ENCODE peak calls at places on chromosomes 11 and 22, in nine cellular contexts. I is IMR-90, Y is stomach, Z is AG04450, O is MM.1S, T is gastrocnemius medialis, J is Panc1, V is fibroblast of lung, D is ovary. H is an unnamed sample.
A peak's percentile ranks its signal among the peaks of the same experiment; 100 is the strongest.

GRCh38 chr11:116427903-116428637 is 344.7 kb downstream of the BUD13 start:
- DNase-seq in I (no peak), Y (no peak), Z (no peak), O (no peak), T (no peak), J (no peak), V (no peak), D (peak; percentile 27), H (no peak)

GRCh38 chr11:57513911-57514537 is 1.5 kb downstream of the SLC43A1 start:
- DNase-seq in I (peak; percentile 33), Y (peak; percentile 69), Z (no peak), O (no peak), T (peak; percentile 23), J (no peak), V (peak; percentile 28), D (peak; percentile 59), H (peak; percentile 33)

GRCh38 chr11:111913997-111914396 is 1.5 kb downstream of the HSPB2 start:
- DNase-seq in I (peak; percentile 76), Y (no peak), Z (no peak), O (no peak), T (peak; percentile 49), J (no peak), V (peak; percentile 72), D (peak; percentile 74), H (no peak)

GRCh38 chr22:48669226-48669625 is 1158.4 kb downstream of the BRD1 start:
- DNase-seq in I (no peak), Y (no peak), Z (no peak), O (no peak), T (no peak), J (no peak), V (no peak), D (no peak), H (no peak)

GRCh38 chr22:35846804-35847203 is 129.1 kb downstream of the APOL5 start:
- DNase-seq in I (no peak), Y (no peak), Z (no peak), O (no peak), T (no peak), J (no peak), V (no peak), D (no peak), H (no peak)

GRCh38 chr22:49574861-49575702 is 252.6 kb downstream of the BRD1 start:
- DNase-seq in I (no peak), Y (peak; percentile 8), Z (no peak), O (no peak), T (no peak), J (no peak), V (no peak), D (no peak), H (no peak)

GRCh38 chr22:20721409-20722218 is 52.3 kb upstream of the SERPIND1 start:
- DNase-seq in I (no peak), Y (no peak), Z (no peak), O (no peak), T (no peak), J (no peak), V (no peak), D (no peak), H (no peak)

GRCh38 chr22:42385691-42386090 is 46.5 kb downstream of the NFAM1 start:
- DNase-seq in I (no peak), Y (no peak), Z (no peak), O (no peak), T (no peak), J (no peak), V (no peak), D (no peak), H (no peak)

GRCh38 chr11:132072044-132072879 is 701.8 kb downstream of the NTM start:
- DNase-seq in I (peak; percentile 99), Y (no peak), Z (peak; percentile 89), O (no peak), T (no peak), J (no peak), V (peak; percentile 80), D (no peak), H (no peak)

GRCh38 chr11:46119053-46119351 is 2.3 kb downstream of the PHF21A start:
- DNase-seq in I (no peak), Y (no peak), Z (no peak), O (no peak), T (no peak), J (no peak), V (no peak), D (no peak), H (no peak)

GRCh38 chr11:46119352-46120216 is 1.7 kb downstream of the PHF21A start:
- DNase-seq in I (peak; percentile 74), Y (peak; percentile 39), Z (no peak), O (peak; percentile 79), T (peak; percentile 36), J (no peak), V (peak; percentile 82), D (peak; percentile 70), H (peak; percentile 61)

GRCh38 chr11:46120711-46121327 is 435 bp downstream of the PHF21A start:
- DNase-seq in I (peak; percentile 78), Y (peak; percentile 43), Z (peak; percentile 53), O (peak; percentile 17), T (peak; percentile 59), J (no peak), V (no peak), D (peak; percentile 55), H (no peak)

GRCh38 chr11:46121328-46121723 is at the start of gene PHF21A:
- DNase-seq in I (peak; percentile 93), Y (peak; percentile 93), Z (peak; percentile 86), O (peak; percentile 84), T (peak; percentile 90), J (no peak), V (peak; percentile 96), D (peak; percentile 91), H (peak; percentile 88)

GRCh38 chr11:46120361-46120710 is 918 bp downstream of the PHF21A start:
- DNase-seq in I (no peak), Y (no peak), Z (no peak), O (no peak), T (no peak), J (no peak), V (no peak), D (peak; percentile 67), H (no peak)
- H3K27ac ChIP-seq in I (peak overlapping the region; percentile 86), Y (peak overlapping the region; percentile 99), Z (no peak overlapping the region), O (peak overlapping the region; percentile 69), T (peak overlapping the region; percentile 97), J (no peak overlapping the region), V (no peak overlapping the region), D (peak overlapping the region; percentile 93), H (peak overlapping the region; percentile 80)

DNA sequence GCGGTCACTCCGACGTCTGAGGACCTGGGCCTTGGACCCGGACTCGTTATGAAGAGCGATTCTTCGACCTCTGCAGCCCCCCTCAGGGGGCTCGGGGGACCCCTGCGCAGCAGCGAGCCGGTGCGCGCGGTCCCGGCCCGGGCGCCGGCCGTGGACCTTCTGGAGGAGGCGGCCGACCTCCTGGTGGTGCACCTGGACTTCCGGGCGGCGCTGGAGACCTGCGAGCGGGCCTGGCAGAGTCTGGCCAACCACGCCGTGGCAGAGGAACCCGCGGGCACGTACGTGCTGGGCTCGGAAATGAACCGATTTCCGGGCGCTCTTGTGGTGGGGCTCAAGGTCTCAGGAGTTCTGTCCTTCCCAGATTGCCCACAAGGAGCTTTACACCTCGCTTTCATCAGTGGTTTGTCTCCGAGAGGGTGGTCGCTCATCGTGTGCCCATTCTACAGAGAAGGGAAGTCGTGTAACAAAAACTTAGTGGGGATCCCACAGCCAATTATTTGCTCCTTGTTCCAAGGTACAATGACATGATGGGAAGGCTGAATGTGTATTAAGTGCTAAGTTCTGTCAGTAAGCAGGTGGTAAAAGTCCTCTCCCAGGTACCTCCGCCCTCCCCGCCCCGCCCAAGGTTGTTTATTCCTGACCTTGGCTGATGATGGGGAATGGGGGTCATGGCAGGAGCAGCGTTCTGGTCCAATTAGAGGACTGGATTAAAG is 695 bp downstream of the PEX26 start:
- DNase-seq in I (peak; percentile 19), Y (peak; percentile 60), Z (no peak), O (peak; percentile 70), T (peak; percentile 67), J (no peak), V (peak; percentile 15), D (peak; percentile 40), H (peak; percentile 8)
- H3K27me3 ChIP-seq in I (no peaks in the 10 kb centered on the region), Y (no peaks in the 10 kb centered on the region), Z (no peaks in the 10 kb centered on the region), O (no peaks in the 10 kb centered on the region), T (no peaks in the 10 kb centered on the region), J (no peaks in the 10 kb centered on the region), V (no peaks in the 10 kb centered on the region), D (no peaks in the 10 kb centered on the region), H (no peaks in the 10 kb centered on the region)

DNA sequence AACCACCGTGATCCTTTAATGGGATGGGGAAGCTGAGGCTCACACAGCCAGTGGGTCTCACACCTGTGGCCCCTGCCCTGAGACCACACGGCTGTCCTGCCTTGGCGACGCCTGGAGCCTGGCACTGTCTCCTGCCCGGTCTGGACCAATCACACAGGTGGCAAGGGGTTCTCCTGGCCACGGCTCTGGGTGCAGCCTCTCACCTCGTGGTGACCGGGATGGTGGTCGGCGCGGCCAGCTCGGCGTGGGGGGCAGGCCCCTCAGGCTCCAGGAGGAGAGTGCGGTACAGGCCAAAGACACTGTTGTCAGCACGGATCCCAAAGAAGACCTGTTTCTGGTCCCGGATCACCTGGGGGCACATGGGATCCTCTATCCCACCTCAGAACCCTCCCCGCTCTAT is 8.7 kb downstream of the ANO9 start:
- DNase-seq in I (no peak), Y (no peak), Z (no peak), O (no peak), T (no peak), J (no peak), V (no peak), D (no peak), H (no peak)
- H3K27ac ChIP-seq in I (no peak overlapping the region), Y (no peak overlapping the region), Z (no peak overlapping the region), O (no peak overlapping the region), T (no peak overlapping the region), J (no peak overlapping the region), V (no peak overlapping the region), D (no peak overlapping the region), H (no peak overlapping the region)

GRCh38 chr11:35418847-35419712 is at the start of gene SLC1A2:
- DNase-seq in I (peak; percentile 19), Y (no peak), Z (no peak), O (peak; percentile 28), T (no peak), J (no peak), V (no peak), D (no peak), H (no peak)

GRCh38 chr11:35420371-35420770 is 1.0 kb upstream of the SLC1A2 start:
- DNase-seq in I (no peak), Y (peak; percentile 39), Z (no peak), O (no peak), T (no peak), J (no peak), V (no peak), D (no peak), H (no peak)

GRCh38 chr11:35415488-35415887 is 3.9 kb downstream of the SLC1A2 start:
- DNase-seq in I (no peak), Y (no peak), Z (no peak), O (no peak), T (no peak), J (no peak), V (no peak), D (no peak), H (no peak)

GRCh38 chr11:35419713-35420333 is 465 bp upstream of the SLC1A2 start:
- DNase-seq in I (no peak), Y (no peak), Z (no peak), O (no peak), T (no peak), J (no peak), V (no peak), D (no peak), H (no peak)

DNA sequence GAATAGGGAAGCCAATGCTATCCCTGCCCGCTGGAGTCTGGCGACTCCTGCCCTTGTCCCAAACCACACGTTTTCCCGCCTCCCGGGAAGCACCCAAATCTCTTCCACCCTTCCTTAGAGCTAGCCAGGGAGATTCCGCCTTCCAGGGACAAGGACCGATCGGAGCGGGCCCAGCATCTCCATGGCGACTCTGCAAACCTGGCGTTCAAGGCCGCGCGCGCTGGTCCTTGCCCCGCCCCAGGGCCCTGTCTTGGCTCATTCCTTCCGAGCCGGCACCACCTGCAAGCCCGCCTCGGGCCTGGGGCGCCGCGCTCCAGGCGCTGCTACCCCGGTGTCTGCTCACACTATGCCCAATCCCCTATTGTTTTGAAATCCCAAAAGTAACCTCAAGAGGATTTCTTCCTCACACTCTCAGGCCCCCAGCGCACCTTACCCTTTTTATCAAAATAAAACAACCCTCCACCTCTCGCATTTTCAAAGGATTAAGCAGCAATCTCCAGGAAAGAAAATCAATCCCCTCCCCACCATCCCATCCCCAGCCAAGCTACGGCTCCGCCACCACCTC is 994 bp downstream of the SLC1A2 start:
- DNase-seq in I (no peak), Y (no peak), Z (no peak), O (no peak), T (no peak), J (no peak), V (no peak), D (no peak), H (no peak)
- H3K27me3 ChIP-seq in I (peaks cover 24% of the 10 kb centered on the region), Y (no peaks in the 10 kb centered on the region), Z (peaks cover 16% of the 10 kb centered on the region), O (peaks cover 47% of the 10 kb centered on the region), T (peaks cover 54% of the 10 kb centered on the region), J (peaks cover 71% of the 10 kb centered on the region), V (peaks cover 16% of the 10 kb centered on the region), D (no peaks in the 10 kb centered on the region), H (peaks cover 11% of the 10 kb centered on the region)

H was measured in naive thymus-derived CD4-positive, alpha-beta T cell.